ENCODE peak calls at places on chromosomes 13 and 19, in nine cellular contexts. One of them, this sample, is unnamed.

GRCh38 chr19:20423381-20424207 is 142.0 kb downstream of the ZNF737 start:
- DNase-seq in stimulated activated CD4-positive, alpha-beta T cell treated with anti-CD3 and anti-CD28 coated beads, Interleukin-1b, Interleukin-23, amount 100 ng/mL, for 24 hours: no peak
- DNase-seq in activated CD4-positive, alpha-beta T cell treated with anti-CD3 and anti-CD28 coated beads, Interleukin-2, amount 10 ng/mL, durations not matched to agents 7 days and 5 days: peak
- DNase-seq in anterior cingulate cortex: peak
- DNase-seq in Right ventricle myocardium superior: peak
- DNase-seq in IMR-90: peak
- DNase-seq in cardiac muscle cell: peak
- DNase-seq in NCI-H1092: no peak
- DNase-seq in NCI-H2081: no peak
- DNase-seq in this sample: peak

GRCh38 chr13:37492741-37493514 is 105.6 kb downstream of the POSTN start:
- DNase-seq in stimulated activated CD4-positive, alpha-beta T cell treated with anti-CD3 and anti-CD28 coated beads, Interleukin-1b, Interleukin-23, amount 100 ng/mL, for 24 hours: no peak
- DNase-seq in activated CD4-positive, alpha-beta T cell treated with anti-CD3 and anti-CD28 coated beads, Interleukin-2, amount 10 ng/mL, durations not matched to agents 7 days and 5 days: no peak
- DNase-seq in anterior cingulate cortex: no peak
- DNase-seq in Right ventricle myocardium superior: no peak
- DNase-seq in IMR-90: peak
- DNase-seq in cardiac muscle cell: peak
- DNase-seq in NCI-H1092: no peak
- DNase-seq in NCI-H2081: no peak
- DNase-seq in this sample: no peak

GRCh38 chr13:114339779-114340534 is 25.7 kb downstream of the CHAMP1 start:
- DNase-seq in stimulated activated CD4-positive, alpha-beta T cell treated with anti-CD3 and anti-CD28 coated beads, Interleukin-1b, Interleukin-23, amount 100 ng/mL, for 24 hours: no peak
- DNase-seq in activated CD4-positive, alpha-beta T cell treated with anti-CD3 and anti-CD28 coated beads, Interleukin-2, amount 10 ng/mL, durations not matched to agents 7 days and 5 days: peak
- DNase-seq in anterior cingulate cortex: no peak
- DNase-seq in Right ventricle myocardium superior: peak
- DNase-seq in IMR-90: peak
- DNase-seq in cardiac muscle cell: peak
- DNase-seq in NCI-H1092: peak
- DNase-seq in NCI-H2081: peak
- DNase-seq in this sample: no peak

GRCh38 chr13:40653558-40654318 is 12.7 kb downstream of the FOXO1 start:
- DNase-seq in stimulated activated CD4-positive, alpha-beta T cell treated with anti-CD3 and anti-CD28 coated beads, Interleukin-1b, Interleukin-23, amount 100 ng/mL, for 24 hours: no peak
- DNase-seq in activated CD4-positive, alpha-beta T cell treated with anti-CD3 and anti-CD28 coated beads, Interleukin-2, amount 10 ng/mL, durations not matched to agents 7 days and 5 days: no peak
- DNase-seq in anterior cingulate cortex: no peak
- DNase-seq in Right ventricle myocardium superior: no peak
- DNase-seq in IMR-90: no peak
- DNase-seq in cardiac muscle cell: peak
- DNase-seq in NCI-H1092: no peak
- DNase-seq in NCI-H2081: no peak
- DNase-seq in this sample: no peak

GRCh38 chr19:35048911-35049411 is 7.4 kb downstream of the HPN start:
- DNase-seq in stimulated activated CD4-positive, alpha-beta T cell treated with anti-CD3 and anti-CD28 coated beads, Interleukin-1b, Interleukin-23, amount 100 ng/mL, for 24 hours: no peak
- DNase-seq in activated CD4-positive, alpha-beta T cell treated with anti-CD3 and anti-CD28 coated beads, Interleukin-2, amount 10 ng/mL, durations not matched to agents 7 days and 5 days: no peak
- DNase-seq in anterior cingulate cortex: peak
- DNase-seq in Right ventricle myocardium superior: peak
- DNase-seq in IMR-90: no peak
- DNase-seq in cardiac muscle cell: no peak
- DNase-seq in NCI-H1092: no peak
- DNase-seq in NCI-H2081: peak
- DNase-seq in this sample: no peak

GRCh38 chr19:35357867-35358573 is at the start of gene FFAR3:
- DNase-seq in stimulated activated CD4-positive, alpha-beta T cell treated with anti-CD3 and anti-CD28 coated beads, Interleukin-1b, Interleukin-23, amount 100 ng/mL, for 24 hours: no peak
- DNase-seq in activated CD4-positive, alpha-beta T cell treated with anti-CD3 and anti-CD28 coated beads, Interleukin-2, amount 10 ng/mL, durations not matched to agents 7 days and 5 days: no peak
- DNase-seq in anterior cingulate cortex: no peak
- DNase-seq in Right ventricle myocardium superior: peak
- DNase-seq in IMR-90: peak
- DNase-seq in cardiac muscle cell: peak
- DNase-seq in NCI-H1092: no peak
- DNase-seq in NCI-H2081: no peak
- DNase-seq in this sample: peak

GRCh38 chr13:44244288-44244687 is 129.3 kb upstream of the SERP2 start:
- DNase-seq in stimulated activated CD4-positive, alpha-beta T cell treated with anti-CD3 and anti-CD28 coated beads, Interleukin-1b, Interleukin-23, amount 100 ng/mL, for 24 hours: no peak
- DNase-seq in activated CD4-positive, alpha-beta T cell treated with anti-CD3 and anti-CD28 coated beads, Interleukin-2, amount 10 ng/mL, durations not matched to agents 7 days and 5 days: no peak
- DNase-seq in anterior cingulate cortex: no peak
- DNase-seq in Right ventricle myocardium superior: no peak
- DNase-seq in IMR-90: peak
- DNase-seq in cardiac muscle cell: peak
- DNase-seq in NCI-H1092: no peak
- DNase-seq in NCI-H2081: no peak
- DNase-seq in this sample: no peak

GRCh38 chr19:56101095-56101494 is 20.0 kb downstream of the ZNF787 start:
- DNase-seq in stimulated activated CD4-positive, alpha-beta T cell treated with anti-CD3 and anti-CD28 coated beads, Interleukin-1b, Interleukin-23, amount 100 ng/mL, for 24 hours: no peak
- DNase-seq in activated CD4-positive, alpha-beta T cell treated with anti-CD3 and anti-CD28 coated beads, Interleukin-2, amount 10 ng/mL, durations not matched to agents 7 days and 5 days: no peak
- DNase-seq in anterior cingulate cortex: no peak
- DNase-seq in Right ventricle myocardium superior: no peak
- DNase-seq in IMR-90: no peak
- DNase-seq in cardiac muscle cell: no peak
- DNase-seq in NCI-H1092: no peak
- DNase-seq in NCI-H2081: no peak
- DNase-seq in this sample: no peak

GRCh38 chr19:49766938-49767315 is at the start of gene AP2A1:
- DNase-seq in stimulated activated CD4-positive, alpha-beta T cell treated with anti-CD3 and anti-CD28 coated beads, Interleukin-1b, Interleukin-23, amount 100 ng/mL, for 24 hours: no peak
- DNase-seq in activated CD4-positive, alpha-beta T cell treated with anti-CD3 and anti-CD28 coated beads, Interleukin-2, amount 10 ng/mL, durations not matched to agents 7 days and 5 days: no peak
- DNase-seq in anterior cingulate cortex: no peak
- DNase-seq in Right ventricle myocardium superior: no peak
- DNase-seq in IMR-90: no peak
- DNase-seq in cardiac muscle cell: no peak
- DNase-seq in NCI-H1092: no peak
- DNase-seq in NCI-H2081: no peak
- DNase-seq in this sample: no peak

GRCh38 chr13:113777311-113778260 is 18.6 kb downstream of the TMEM255B start:
- DNase-seq in stimulated activated CD4-positive, alpha-beta T cell treated with anti-CD3 and anti-CD28 coated beads, Interleukin-1b, Interleukin-23, amount 100 ng/mL, for 24 hours: no peak
- DNase-seq in activated CD4-positive, alpha-beta T cell treated with anti-CD3 and anti-CD28 coated beads, Interleukin-2, amount 10 ng/mL, durations not matched to agents 7 days and 5 days: no peak
- DNase-seq in anterior cingulate cortex: no peak
- DNase-seq in Right ventricle myocardium superior: no peak
- DNase-seq in IMR-90: peak
- DNase-seq in cardiac muscle cell: peak
- DNase-seq in NCI-H1092: no peak
- DNase-seq in NCI-H2081: no peak
- DNase-seq in this sample: peak

GRCh38 chr13:89686171-89686570 is 1661.3 kb upstream of the MIR17HG start:
- DNase-seq in stimulated activated CD4-positive, alpha-beta T cell treated with anti-CD3 and anti-CD28 coated beads, Interleukin-1b, Interleukin-23, amount 100 ng/mL, for 24 hours: no peak
- DNase-seq in activated CD4-positive, alpha-beta T cell treated with anti-CD3 and anti-CD28 coated beads, Interleukin-2, amount 10 ng/mL, durations not matched to agents 7 days and 5 days: no peak
- DNase-seq in anterior cingulate cortex: no peak
- DNase-seq in Right ventricle myocardium superior: no peak
- DNase-seq in IMR-90: no peak
- DNase-seq in cardiac muscle cell: no peak
- DNase-seq in NCI-H1092: no peak
- DNase-seq in NCI-H2081: no peak
- DNase-seq in this sample: no peak

GRCh38 chr19:30361721-30362120 is 10.5 kb upstream of the ZNF536 start:
- DNase-seq in stimulated activated CD4-positive, alpha-beta T cell treated with anti-CD3 and anti-CD28 coated beads, Interleukin-1b, Interleukin-23, amount 100 ng/mL, for 24 hours: no peak
- DNase-seq in activated CD4-positive, alpha-beta T cell treated with anti-CD3 and anti-CD28 coated beads, Interleukin-2, amount 10 ng/mL, durations not matched to agents 7 days and 5 days: no peak
- DNase-seq in anterior cingulate cortex: no peak
- DNase-seq in Right ventricle myocardium superior: no peak
- DNase-seq in IMR-90: no peak
- DNase-seq in cardiac muscle cell: no peak
- DNase-seq in NCI-H1092: no peak
- DNase-seq in NCI-H2081: no peak
- DNase-seq in this sample: no peak

GRCh38 chr19:2180881-2181617 is 17.3 kb downstream of the DOT1L start:
- DNase-seq in stimulated activated CD4-positive, alpha-beta T cell treated with anti-CD3 and anti-CD28 coated beads, Interleukin-1b, Interleukin-23, amount 100 ng/mL, for 24 hours: no peak
- DNase-seq in activated CD4-positive, alpha-beta T cell treated with anti-CD3 and anti-CD28 coated beads, Interleukin-2, amount 10 ng/mL, durations not matched to agents 7 days and 5 days: no peak
- DNase-seq in anterior cingulate cortex: no peak
- DNase-seq in Right ventricle myocardium superior: no peak
- DNase-seq in IMR-90: no peak
- DNase-seq in cardiac muscle cell: no peak
- DNase-seq in NCI-H1092: no peak
- DNase-seq in NCI-H2081: no peak
- DNase-seq in this sample: no peak

GRCh38 chr13:47933688-47934011 is 67.4 kb downstream of the SUCLA2 start:
- DNase-seq in stimulated activated CD4-positive, alpha-beta T cell treated with anti-CD3 and anti-CD28 coated beads, Interleukin-1b, Interleukin-23, amount 100 ng/mL, for 24 hours: no peak
- DNase-seq in activated CD4-positive, alpha-beta T cell treated with anti-CD3 and anti-CD28 coated beads, Interleukin-2, amount 10 ng/mL, durations not matched to agents 7 days and 5 days: no peak
- DNase-seq in anterior cingulate cortex: no peak
- DNase-seq in Right ventricle myocardium superior: no peak
- DNase-seq in IMR-90: peak
- DNase-seq in cardiac muscle cell: peak
- DNase-seq in NCI-H1092: no peak
- DNase-seq in NCI-H2081: no peak
- DNase-seq in this sample: no peak

GRCh38 chr19:20470345-20471119 is 95.0 kb downstream of the ZNF737 start:
- DNase-seq in stimulated activated CD4-positive, alpha-beta T cell treated with anti-CD3 and anti-CD28 coated beads, Interleukin-1b, Interleukin-23, amount 100 ng/mL, for 24 hours: no peak
- DNase-seq in activated CD4-positive, alpha-beta T cell treated with anti-CD3 and anti-CD28 coated beads, Interleukin-2, amount 10 ng/mL, durations not matched to agents 7 days and 5 days: no peak
- DNase-seq in anterior cingulate cortex: no peak
- DNase-seq in Right ventricle myocardium superior: no peak
- DNase-seq in IMR-90: no peak
- DNase-seq in cardiac muscle cell: no peak
- DNase-seq in NCI-H1092: no peak
- DNase-seq in NCI-H2081: no peak
- DNase-seq in this sample: no peak

GRCh38 chr19:40798997-40799557 is at the start of gene EGLN2:
- DNase-seq in stimulated activated CD4-positive, alpha-beta T cell treated with anti-CD3 and anti-CD28 coated beads, Interleukin-1b, Interleukin-23, amount 100 ng/mL, for 24 hours: no peak
- DNase-seq in activated CD4-positive, alpha-beta T cell treated with anti-CD3 and anti-CD28 coated beads, Interleukin-2, amount 10 ng/mL, durations not matched to agents 7 days and 5 days: no peak
- DNase-seq in anterior cingulate cortex: no peak
- DNase-seq in Right ventricle myocardium superior: no peak
- DNase-seq in IMR-90: no peak
- DNase-seq in cardiac muscle cell: no peak
- DNase-seq in NCI-H1092: no peak
- DNase-seq in NCI-H2081: no peak
- DNase-seq in this sample: no peak

GRCh38 chr19:30255783-30256509 is 116.2 kb upstream of the ZNF536 start:
- DNase-seq in stimulated activated CD4-positive, alpha-beta T cell treated with anti-CD3 and anti-CD28 coated beads, Interleukin-1b, Interleukin-23, amount 100 ng/mL, for 24 hours: no peak
- DNase-seq in activated CD4-positive, alpha-beta T cell treated with anti-CD3 and anti-CD28 coated beads, Interleukin-2, amount 10 ng/mL, durations not matched to agents 7 days and 5 days: no peak
- DNase-seq in anterior cingulate cortex: no peak
- DNase-seq in Right ventricle myocardium superior: no peak
- DNase-seq in IMR-90: no peak
- DNase-seq in cardiac muscle cell: no peak
- DNase-seq in NCI-H1092: no peak
- DNase-seq in NCI-H2081: no peak
- DNase-seq in this sample: peak

GRCh38 chr13:101739382-101740178 is 287.1 kb downstream of the ITGBL1 start:
- DNase-seq in stimulated activated CD4-positive, alpha-beta T cell treated with anti-CD3 and anti-CD28 coated beads, Interleukin-1b, Interleukin-23, amount 100 ng/mL, for 24 hours: no peak
- DNase-seq in activated CD4-positive, alpha-beta T cell treated with anti-CD3 and anti-CD28 coated beads, Interleukin-2, amount 10 ng/mL, durations not matched to agents 7 days and 5 days: no peak
- DNase-seq in anterior cingulate cortex: no peak
- DNase-seq in Right ventricle myocardium superior: no peak
- DNase-seq in IMR-90: no peak
- DNase-seq in cardiac muscle cell: no peak
- DNase-seq in NCI-H1092: no peak
- DNase-seq in NCI-H2081: no peak
- DNase-seq in this sample: no peak

GRCh38 chr19:15463865-15464371 is 426 bp downstream of the RASAL3 start:
- DNase-seq in stimulated activated CD4-positive, alpha-beta T cell treated with anti-CD3 and anti-CD28 coated beads, Interleukin-1b, Interleukin-23, amount 100 ng/mL, for 24 hours: no peak
- DNase-seq in activated CD4-positive, alpha-beta T cell treated with anti-CD3 and anti-CD28 coated beads, Interleukin-2, amount 10 ng/mL, durations not matched to agents 7 days and 5 days: peak
- DNase-seq in anterior cingulate cortex: no peak
- DNase-seq in Right ventricle myocardium superior: peak
- DNase-seq in IMR-90: no peak
- DNase-seq in cardiac muscle cell: no peak
- DNase-seq in NCI-H1092: no peak
- DNase-seq in NCI-H2081: no peak
- DNase-seq in this sample: peak

GRCh38 chr19:18658366-18658855 is 21.6 kb downstream of the KLHL26 start:
- DNase-seq in stimulated activated CD4-positive, alpha-beta T cell treated with anti-CD3 and anti-CD28 coated beads, Interleukin-1b, Interleukin-23, amount 100 ng/mL, for 24 hours: no peak
- DNase-seq in activated CD4-positive, alpha-beta T cell treated with anti-CD3 and anti-CD28 coated beads, Interleukin-2, amount 10 ng/mL, durations not matched to agents 7 days and 5 days: no peak
- DNase-seq in anterior cingulate cortex: no peak
- DNase-seq in Right ventricle myocardium superior: no peak
- DNase-seq in IMR-90: no peak
- DNase-seq in cardiac muscle cell: no peak
- DNase-seq in NCI-H1092: no peak
- DNase-seq in NCI-H2081: no peak
- DNase-seq in this sample: peak

GRCh38 chr13:109945206-109945960 is 159.0 kb upstream of the IRS2 start:
- DNase-seq in stimulated activated CD4-positive, alpha-beta T cell treated with anti-CD3 and anti-CD28 coated beads, Interleukin-1b, Interleukin-23, amount 100 ng/mL, for 24 hours: no peak
- DNase-seq in activated CD4-positive, alpha-beta T cell treated with anti-CD3 and anti-CD28 coated beads, Interleukin-2, amount 10 ng/mL, durations not matched to agents 7 days and 5 days: no peak
- DNase-seq in anterior cingulate cortex: no peak
- DNase-seq in Right ventricle myocardium superior: no peak
- DNase-seq in IMR-90: peak
- DNase-seq in cardiac muscle cell: peak
- DNase-seq in NCI-H1092: no peak
- DNase-seq in NCI-H2081: no peak
- DNase-seq in this sample: no peak

GRCh38 chr19:40413291-40413994 is at the start of gene PRX:
- DNase-seq in stimulated activated CD4-positive, alpha-beta T cell treated with anti-CD3 and anti-CD28 coated beads, Interleukin-1b, Interleukin-23, amount 100 ng/mL, for 24 hours: no peak
- DNase-seq in activated CD4-positive, alpha-beta T cell treated with anti-CD3 and anti-CD28 coated beads, Interleukin-2, amount 10 ng/mL, durations not matched to agents 7 days and 5 days: no peak
- DNase-seq in anterior cingulate cortex: no peak
- DNase-seq in Right ventricle myocardium superior: peak
- DNase-seq in IMR-90: no peak
- DNase-seq in cardiac muscle cell: no peak
- DNase-seq in NCI-H1092: no peak
- DNase-seq in NCI-H2081: no peak
- DNase-seq in this sample: peak

GRCh38 chr13:79108914-79109643 is 297.0 kb downstream of the RBM26 start:
- DNase-seq in stimulated activated CD4-positive, alpha-beta T cell treated with anti-CD3 and anti-CD28 coated beads, Interleukin-1b, Interleukin-23, amount 100 ng/mL, for 24 hours: no peak
- DNase-seq in activated CD4-positive, alpha-beta T cell treated with anti-CD3 and anti-CD28 coated beads, Interleukin-2, amount 10 ng/mL, durations not matched to agents 7 days and 5 days: no peak
- DNase-seq in anterior cingulate cortex: no peak
- DNase-seq in Right ventricle myocardium superior: no peak
- DNase-seq in IMR-90: no peak
- DNase-seq in cardiac muscle cell: no peak
- DNase-seq in NCI-H1092: peak
- DNase-seq in NCI-H2081: peak
- DNase-seq in this sample: no peak